ENCODE peak calls at places on chromosomes 2 and 18, in four cellular contexts. W is H9, V is neural crest cell, P is T-helper 2 cell. G is an unnamed sample.

GRCh38 chr2:231182500-231182899 is 15.9 kb upstream of the ARMC9 start:
- DNase-seq in W (no peak), V (no peak), P (no peak), G (no peak)

GRCh38 chr2:47037678-47038077 is 117.4 kb downstream of the STPG4 start:
- DNase-seq in W (no peak), V (no peak), P (no peak), G (no peak)

GRCh38 chr2:102758433-102758832 is 3.4 kb upstream of the TMEM182 start:
- DNase-seq in W (no peak), V (no peak), P (no peak), G (no peak)

GRCh38 chr2:40406485-40407289 is 45.2 kb downstream of the SLC8A1 start:
- DNase-seq in W (no peak), V (no peak), P (no peak), G (no peak)

GRCh38 chr2:163670929-163671328 is 64.9 kb downstream of the FIGN start:
- DNase-seq in W (no peak), V (no peak), P (no peak), G (no peak)

GRCh38 chr18:73841661-73842060 is 306.0 kb downstream of the FBXO15 start:
- DNase-seq in W (no peak), V (no peak), P (no peak), G (no peak)

GRCh38 chr2:239349448-239350135 is 51.2 kb downstream of the HDAC4 start:
- DNase-seq in W (no peak), V (no peak), P (no peak), G (no peak)

GRCh38 chr2:8086796-8087479 is 594.9 kb upstream of the ID2 start:
- DNase-seq in W (no peak), V (no peak), P (no peak), G (no peak)

GRCh38 chr2:7593286-7593685 is 676.1 kb downstream of the RNF144A start:
- DNase-seq in W (no peak), V (no peak), P (no peak), G (no peak)

GRCh38 chr18:70496749-70497294 is 208.0 kb downstream of the SOCS6 start:
- DNase-seq in W (no peak), V (no peak), P (no peak), G (no peak)

G was measured in heart left ventricle.